ENCODE peak calls at places on chromosomes 7 and 10, in four cellular contexts. One of them, this sample, is unnamed.

GRCh38 chr10:17396004-17396403 is 58.4 kb downstream of the ST8SIA6 start:
- DNase-seq in GM12891: no peak
- DNase-seq in GM12878: no peak
- DNase-seq in K562: no peak
- DNase-seq in this sample: no peak

GRCh38 chr7:78178319-78178718 is 379.7 kb downstream of the PHTF2 start:
- DNase-seq in K562: no peak
- DNase-seq in GM12891: no peak
- DNase-seq in GM12878: no peak
- DNase-seq in this sample: no peak

GRCh38 chr10:4786043-4786839 is 39.8 kb upstream of the AKR1E2 start:
- DNase-seq in K562: no peak
- DNase-seq in GM12878: no peak
- DNase-seq in GM12891: no peak
- DNase-seq in this sample: no peak

GRCh38 chr10:5506246-5506645 is 6.9 kb upstream of the CALML5 start:
- DNase-seq in GM12878: no peak
- DNase-seq in GM12891: no peak
- DNase-seq in K562: no peak
- DNase-seq in this sample: no peak

GRCh38 chr7:103651978-103652377 is 206.0 kb upstream of the SLC26A5 start:
- DNase-seq in GM12891: no peak
- DNase-seq in K562: no peak
- DNase-seq in GM12878: no peak
- DNase-seq in this sample: no peak

GRCh38 chr10:132229834-132230556 is 43.2 kb downstream of the DPYSL4 start:
- DNase-seq in GM12878: no peak
- DNase-seq in GM12891: peak
- DNase-seq in K562: no peak
- DNase-seq in this sample: no peak

GRCh38 chr10:124943301-124944092 is 1.6 kb downstream of the ZRANB1 start:
- DNase-seq in GM12891: no peak
- DNase-seq in K562: peak
- DNase-seq in GM12878: no peak
- DNase-seq in this sample: no peak

GRCh38 chr10:28151636-28152035 is 151.2 kb downstream of the MPP7 start:
- DNase-seq in K562: no peak
- DNase-seq in GM12891: no peak
- DNase-seq in GM12878: no peak
- DNase-seq in this sample: no peak

GRCh38 chr7:126179916-126180315 is 1072.8 kb downstream of the GRM8 start:
- DNase-seq in GM12878: no peak
- DNase-seq in K562: no peak
- DNase-seq in GM12891: no peak
- DNase-seq in this sample: no peak

GRCh38 chr7:18693826-18694225 is 198.3 kb downstream of the HDAC9 start:
- DNase-seq in GM12878: no peak
- DNase-seq in GM12891: no peak
- DNase-seq in K562: no peak
- DNase-seq in this sample: no peak

GRCh38 chr10:78713659-78714058 is 355.1 kb upstream of the ZMIZ1 start:
- DNase-seq in GM12878: no peak
- DNase-seq in GM12891: no peak
- DNase-seq in K562: no peak
- DNase-seq in this sample: no peak

GRCh38 chr10:62817763-62818425 is 1.7 kb upstream of the EGR2 start:
- DNase-seq in K562: peak
- DNase-seq in GM12878: no peak
- DNase-seq in GM12891: peak
- DNase-seq in this sample: no peak

GRCh38 chr10:78147202-78147601 is 113.5 kb downstream of the RPS24 start:
- DNase-seq in K562: no peak
- DNase-seq in GM12878: no peak
- DNase-seq in GM12891: no peak
- DNase-seq in this sample: no peak

GRCh38 chr7:129848436-129848835 is 104.3 kb downstream of the UBE2H start:
- DNase-seq in GM12878: no peak
- DNase-seq in GM12891: no peak
- DNase-seq in K562: no peak
- DNase-seq in this sample: no peak

GRCh38 chr10:114250716-114251115 is 11.7 kb downstream of the VWA2 start:
- DNase-seq in GM12878: no peak
- DNase-seq in K562: no peak
- DNase-seq in GM12891: no peak
- DNase-seq in this sample: no peak

GRCh38 chr10:20897146-20897834 is at the start of gene NEBL:
- DNase-seq in GM12891: no peak
- DNase-seq in K562: no peak
- DNase-seq in GM12878: no peak
- DNase-seq in this sample: no peak

GRCh38 chr10:14905890-14906289 is 27.2 kb downstream of the SUV39H2 start:
- DNase-seq in GM12878: no peak
- DNase-seq in GM12891: no peak
- DNase-seq in K562: no peak
- DNase-seq in this sample: no peak

GRCh38 chr7:130418306-130418705 is 22.5 kb downstream of the CEP41 start:
- DNase-seq in GM12878: no peak
- DNase-seq in GM12891: no peak
- DNase-seq in K562: no peak
- DNase-seq in this sample: no peak

GRCh38 chr10:80204801-80205477 is 398 bp downstream of the ANXA11 start:
- DNase-seq in K562: peak
- DNase-seq in GM12878: no peak
- DNase-seq in GM12891: peak
- DNase-seq in this sample: no peak

GRCh38 chr10:80203835-80204148 is 1.5 kb downstream of the ANXA11 start:
- DNase-seq in K562: no peak
- DNase-seq in GM12891: no peak
- DNase-seq in GM12878: no peak
- DNase-seq in this sample: no peak

GRCh38 chr10:80201592-80202256 is 3.6 kb downstream of the ANXA11 start:
- DNase-seq in GM12891: no peak
- DNase-seq in K562: no peak
- DNase-seq in GM12878: no peak
- DNase-seq in this sample: no peak

GRCh38 chr10:80204193-80204714 is 1.1 kb downstream of the ANXA11 start:
- DNase-seq in K562: no peak
- DNase-seq in GM12891: no peak
- DNase-seq in GM12878: no peak
- DNase-seq in this sample: peak

GRCh38 chr10:80202934-80203834 is 2.2 kb downstream of the ANXA11 start:
- DNase-seq in K562: peak
- DNase-seq in GM12891: no peak
- DNase-seq in GM12878: peak
- DNase-seq in this sample: peak
- TF ChIP-seq SPI1 in K562: no peak
- TF ChIP-seq SPI1 in GM12891: no peak
- TF ChIP-seq SPI1 in GM12878: no peak
- TF ChIP-seq SPI1 in this sample: peak

GRCh38 chr7:29990931-29991330 is 1.3 kb upstream of the SCRN1 start:
- DNase-seq in GM12878: no peak
- DNase-seq in GM12891: no peak
- DNase-seq in K562: no peak
- DNase-seq in this sample: no peak

GRCh38 chr7:29987083-29987482 is 2.5 kb downstream of the SCRN1 start:
- DNase-seq in K562: no peak
- DNase-seq in GM12891: no peak
- DNase-seq in GM12878: no peak
- DNase-seq in this sample: no peak

GRCh38 chr7:29988391-29989256 is 977 bp downstream of the SCRN1 start:
- DNase-seq in GM12878: peak
- DNase-seq in GM12891: peak
- DNase-seq in K562: no peak
- DNase-seq in this sample: peak

GRCh38 chr7:29987821-29988317 is 1.7 kb downstream of the SCRN1 start:
- DNase-seq in K562: no peak
- DNase-seq in GM12878: no peak
- DNase-seq in GM12891: no peak
- DNase-seq in this sample: no peak

DNA sequence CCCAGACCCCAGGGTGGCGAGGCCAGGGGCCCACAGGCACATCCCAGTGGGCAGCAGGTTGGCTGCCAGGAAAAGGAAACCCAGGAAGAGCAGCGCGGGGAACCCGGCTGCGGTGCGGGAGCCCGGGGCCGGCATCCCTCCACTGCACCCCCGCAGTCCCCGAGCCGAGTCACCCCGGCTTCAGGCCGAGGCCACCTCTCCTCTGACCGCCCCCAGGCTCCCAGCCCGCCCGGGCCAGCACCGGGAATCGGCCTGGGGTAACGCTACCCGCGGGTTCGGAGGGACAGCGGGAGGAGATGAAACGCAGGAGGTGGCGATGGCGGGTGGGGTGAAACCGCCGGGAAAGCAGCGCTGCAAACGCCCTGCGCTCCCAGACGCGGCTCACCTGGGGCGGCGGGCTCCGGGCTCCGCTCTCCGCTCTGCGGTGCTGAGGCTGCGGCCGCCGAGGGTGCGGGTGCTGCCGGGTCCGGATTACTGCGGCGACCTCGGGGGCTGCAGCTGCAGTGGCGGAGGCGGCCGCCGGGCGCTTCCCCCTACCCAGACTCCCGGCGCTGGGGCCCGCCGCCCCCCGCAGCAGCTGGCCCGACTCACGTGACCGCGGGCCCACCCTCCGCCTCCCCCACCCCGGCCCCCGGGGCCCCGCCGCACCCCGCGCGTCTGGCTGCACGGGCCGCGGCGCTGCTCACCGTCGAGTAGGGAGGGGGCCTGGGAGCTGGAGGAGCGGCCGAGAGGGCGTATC is at the start of gene SCRN1:
- DNase-seq in GM12878: no peak
- DNase-seq in GM12891: peak
- DNase-seq in K562: peak
- DNase-seq in this sample: peak
- TF ChIP-seq POLR2AphosphoS5 in GM12878: no peak
- TF ChIP-seq POLR2AphosphoS5 in GM12891: no peak
- TF ChIP-seq POLR2AphosphoS5 in K562: no peak
- TF ChIP-seq POLR2AphosphoS5 in this sample: no peak

DNA sequence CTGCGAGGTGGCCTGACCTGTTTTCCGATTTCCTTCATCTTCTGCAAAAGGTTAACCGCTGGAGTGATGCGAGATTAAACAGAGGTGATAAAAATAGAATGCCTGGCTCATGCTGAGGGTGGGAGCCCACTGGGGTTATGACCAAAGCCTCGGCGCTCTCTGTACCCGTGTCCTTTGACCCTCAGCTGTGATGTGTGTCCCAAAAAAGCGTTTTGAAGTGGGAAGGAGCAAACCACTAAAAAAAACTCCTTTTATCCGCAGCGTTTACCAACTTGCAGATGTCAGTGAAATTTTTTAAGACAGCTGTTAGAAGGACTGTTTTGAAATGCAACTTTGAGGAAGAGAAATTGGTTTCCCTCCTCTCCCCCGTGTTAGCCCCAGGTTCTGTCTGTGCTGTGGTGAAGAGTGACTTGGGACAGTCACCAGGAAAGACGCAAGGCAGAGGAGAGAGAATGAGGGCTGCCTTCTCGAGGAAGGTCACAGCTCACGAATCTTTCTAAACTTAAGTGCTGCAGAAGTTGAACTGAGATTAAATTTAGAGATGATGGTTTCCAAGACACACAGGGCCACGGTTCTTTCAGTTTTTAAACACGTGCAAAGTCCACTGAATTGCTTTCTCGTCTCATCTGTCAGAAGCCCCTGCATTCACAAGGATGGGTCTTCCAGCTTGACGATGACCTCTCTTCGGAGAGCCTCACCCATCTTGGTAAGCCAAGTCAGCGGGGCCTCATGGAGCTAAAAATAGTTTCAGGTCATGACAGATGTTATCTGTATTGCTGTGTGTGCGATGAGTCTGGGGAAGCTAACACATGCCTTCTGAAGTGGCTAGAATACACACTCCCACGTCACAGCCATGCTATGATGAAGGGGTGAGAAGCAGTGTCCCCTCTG is 27.6 kb downstream of the AMZ1 start:
- DNase-seq in GM12878: no peak
- DNase-seq in K562: peak
- DNase-seq in GM12891: no peak
- DNase-seq in this sample: peak
- TF ChIP-seq SPI1 in GM12878: no peak
- TF ChIP-seq SPI1 in K562: no peak
- TF ChIP-seq SPI1 in GM12891: peak
- TF ChIP-seq SPI1 in this sample: peak

GRCh38 chr7:22554184-22554583 is 54.2 kb upstream of the STEAP1B start:
- DNase-seq in K562: no peak
- DNase-seq in GM12878: no peak
- DNase-seq in GM12891: no peak
- DNase-seq in this sample: no peak

GRCh38 chr7:22549667-22550513 is 49.9 kb upstream of the STEAP1B start:
- DNase-seq in GM12878: no peak
- DNase-seq in GM12891: peak
- DNase-seq in K562: no peak
- DNase-seq in this sample: peak

GRCh38 chr7:22549051-22549450 is 49.1 kb upstream of the STEAP1B start:
- DNase-seq in GM12891: no peak
- DNase-seq in GM12878: no peak
- DNase-seq in K562: no peak
- DNase-seq in this sample: no peak

GRCh38 chr7:22550514-22551010 is 50.6 kb upstream of the STEAP1B start:
- DNase-seq in GM12891: no peak
- DNase-seq in GM12878: no peak
- DNase-seq in K562: no peak
- DNase-seq in this sample: no peak

GRCh38 chr7:22551768-22552513 is 52.0 kb upstream of the STEAP1B start:
- DNase-seq in GM12891: peak
- DNase-seq in GM12878: no peak
- DNase-seq in K562: no peak
- DNase-seq in this sample: no peak
- TF ChIP-seq POLR2AphosphoS5 in GM12891: no peak
- TF ChIP-seq POLR2AphosphoS5 in GM12878: no peak
- TF ChIP-seq POLR2AphosphoS5 in K562: no peak
- TF ChIP-seq POLR2AphosphoS5 in this sample: no peak

GRCh38 chr7:112723416-112723815 is 66.8 kb downstream of the TMEM168 start:
- DNase-seq in GM12891: no peak
- DNase-seq in K562: no peak
- DNase-seq in GM12878: no peak
- DNase-seq in this sample: no peak

GRCh38 chr7:112721395-112721794 is 68.8 kb downstream of the TMEM168 start:
- DNase-seq in GM12891: no peak
- DNase-seq in K562: no peak
- DNase-seq in GM12878: no peak
- DNase-seq in this sample: no peak

GRCh38 chr7:112726076-112726475 is 64.1 kb downstream of the TMEM168 start:
- DNase-seq in GM12891: no peak
- DNase-seq in GM12878: no peak
- DNase-seq in K562: peak
- DNase-seq in this sample: no peak
- TF ChIP-seq SPI1 in GM12891: no peak
- TF ChIP-seq SPI1 in GM12878: no peak
- TF ChIP-seq SPI1 in K562: no peak
- TF ChIP-seq SPI1 in this sample: no peak

GRCh38 chr7:138316421-138317043 is 143.5 kb upstream of the TRIM24 start:
- DNase-seq in GM12878: peak
- DNase-seq in GM12891: no peak
- DNase-seq in K562: no peak
- DNase-seq in this sample: no peak
- TF ChIP-seq POLR2AphosphoS5 in GM12878: no peak
- TF ChIP-seq POLR2AphosphoS5 in GM12891: no peak
- TF ChIP-seq POLR2AphosphoS5 in K562: no peak
- TF ChIP-seq POLR2AphosphoS5 in this sample: no peak

GRCh38 chr10:89421018-89421476 is 6.7 kb downstream of the IFIT5 start:
- DNase-seq in GM12891: no peak
- DNase-seq in GM12878: no peak
- DNase-seq in K562: no peak
- DNase-seq in this sample: no peak
- TF ChIP-seq SPI1 in GM12891: no peak
- TF ChIP-seq SPI1 in GM12878: no peak
- TF ChIP-seq SPI1 in K562: no peak
- TF ChIP-seq SPI1 in this sample: no peak

GRCh38 chr10:97724341-97724941 is 10.9 kb downstream of the MARVELD1 start:
- DNase-seq in GM12891: no peak
- DNase-seq in GM12878: no peak
- DNase-seq in K562: no peak
- DNase-seq in this sample: peak
- TF ChIP-seq POLR2AphosphoS5 in GM12891: no peak
- TF ChIP-seq POLR2AphosphoS5 in GM12878: no peak
- TF ChIP-seq POLR2AphosphoS5 in K562: no peak
- TF ChIP-seq POLR2AphosphoS5 in this sample: no peak